ENCODE peak calls at places on chromosomes 4 and X, in six cellular contexts. B, Z, T, O, V and G are unnamed samples.

GRCh38 chrX:154732421-154733071 is 18.3 kb downstream of the GAB3 start:
- DNase-seq in B (no peak), Z (no peak), T (peak), O (no peak), V (no peak), G (no peak)

GRCh38 chr4:4271912-4272311 is 18.0 kb downstream of the LYAR start:
- DNase-seq in B (no peak), Z (no peak), T (peak), O (no peak), V (no peak), G (no peak)

GRCh38 chr4:121773873-121774272 is 8.9 kb upstream of the SMIM43 start:
- DNase-seq in B (no peak), Z (no peak), T (no peak), O (no peak), V (no peak), G (no peak)

GRCh38 chr4:35934370-35934981 is 309.8 kb downstream of the ARAP2 start:
- DNase-seq in B (no peak), Z (peak), T (peak), O (no peak), V (no peak), G (no peak)

GRCh38 chrX:97026406-97026805 is 142.7 kb downstream of the RPA4 start:
- DNase-seq in B (no peak), Z (no peak), T (peak), O (no peak), V (no peak), G (no peak)

GRCh38 chrX:75547783-75548182 is 24.9 kb upstream of the ZDHHC15 start:
- DNase-seq in B (peak), Z (no peak), T (peak), O (no peak), V (no peak), G (no peak)

GRCh38 chr4:125434136-125434535 is 119.4 kb downstream of the FAT4 start:
- DNase-seq in B (no peak), Z (no peak), T (peak), O (no peak), V (no peak), G (no peak)

GRCh38 chr4:78441786-78442185 is 109.8 kb upstream of the ANXA3 start:
- DNase-seq in B (no peak), Z (no peak), T (no peak), O (no peak), V (no peak), G (no peak)

GRCh38 chrX:39063037-39063436 is 261.8 kb downstream of the MID1IP1 start:
- DNase-seq in B (peak), Z (peak), T (no peak), O (no peak), V (no peak), G (no peak)

GRCh38 chr4:99293357-99293756 is 2.6 kb upstream of the ADH1A start:
- DNase-seq in B (no peak), Z (no peak), T (no peak), O (no peak), V (no peak), G (no peak)

GRCh38 chr4:3307891-3308575 is 15.2 kb downstream of the RGS12 start:
- DNase-seq in B (peak), Z (no peak), T (no peak), O (no peak), V (no peak), G (no peak)

GRCh38 chr4:128635141-128635911 is 174.2 kb upstream of the JADE1 start:
- DNase-seq in B (no peak), Z (no peak), T (no peak), O (no peak), V (peak), G (no peak)

GRCh38 chr4:73822812-73823480 is 13.5 kb upstream of the CXCL6 start:
- DNase-seq in B (no peak), Z (peak), T (no peak), O (no peak), V (no peak), G (no peak)

GRCh38 chr4:158090323-158090722 is 82.5 kb downstream of the GASK1B start:
- DNase-seq in B (no peak), Z (no peak), T (peak), O (no peak), V (no peak), G (no peak)

GRCh38 chrX:43958529-43958928 is 14.7 kb downstream of the NDP start:
- DNase-seq in B (no peak), Z (peak), T (peak), O (no peak), V (no peak), G (peak)